ENCODE peak calls at places on chromosome 10, in six cellular contexts. F is PC-3, H is Right ventricle myocardium superior, L is ELR, Z is GM10248, M is kidney tubule cell. U is an unnamed sample.

GRCh38 chr10:95426482-95426881 is 134.7 kb downstream of the SORBS1 start:
- DNase-seq in L (no peak), H (no peak), F (no peak), M (no peak), Z (no peak), U (no peak)

GRCh38 chr10:30793093-30793492 is 163.5 kb upstream of the LYZL2 start:
- DNase-seq in M (no peak), Z (no peak), F (no peak), L (no peak), H (no peak), U (no peak)

GRCh38 chr10:102004376-102004775 is 51.6 kb downstream of the ARMH3 start:
- DNase-seq in F (no peak), Z (no peak), L (no peak), M (no peak), H (no peak), U (peak; percentile 32)

GRCh38 chr10:97333601-97334369 is 744 bp downstream of the FRAT2 start:
- DNase-seq in M (peak; percentile 70), H (peak; percentile 82), F (peak; percentile 47), L (peak; percentile 78), Z (no peak), U (peak; percentile 54)

GRCh38 chr10:22550732-22551131 is 163.6 kb downstream of the PIP4K2A start:
- DNase-seq in Z (peak; percentile 39), M (peak; percentile 35), L (peak; percentile 48), F (peak; percentile 29), H (peak; percentile 61), U (no peak)

GRCh38 chr10:85600026-85600743 is 766.4 kb downstream of the GRID1 start:
- DNase-seq in M (no peak), H (no peak), L (no peak), Z (no peak), F (no peak), U (no peak)

GRCh38 chr10:110041479-110041829 is 33.7 kb downstream of the ADD3 start:
- DNase-seq in H (no peak), F (no peak), L (no peak), Z (no peak), M (no peak), U (no peak)

GRCh38 chr10:113302062-113302461 is 250.8 kb upstream of the HABP2 start:
- DNase-seq in Z (no peak), M (no peak), L (no peak), H (no peak), F (peak; percentile 69), U (no peak)

GRCh38 chr10:102511562-102512274 is 7.9 kb downstream of the SUFU start:
- DNase-seq in F (no peak), M (peak; percentile 29), Z (peak; percentile 66), H (no peak), L (no peak), U (peak; percentile 69)

GRCh38 chr10:116723428-116724281 is 18.7 kb downstream of the HSPA12A start:
- DNase-seq in M (no peak), F (no peak), L (no peak), H (no peak), Z (no peak), U (no peak)

GRCh38 chr10:121900443-121901174 is 27.2 kb downstream of the ATE1 start:
- DNase-seq in H (no peak), M (peak; percentile 62), L (peak; percentile 76), F (peak; percentile 72), Z (peak; percentile 60), U (peak; percentile 67)

GRCh38 chr10:95467162-95467599 is 94.0 kb downstream of the SORBS1 start:
- DNase-seq in H (peak; percentile 61), F (no peak), Z (no peak), M (peak; percentile 35), L (peak; percentile 21), U (no peak)

GRCh38 chr10:79984851-79985250 is 35.9 kb upstream of the SFTPD start:
- DNase-seq in M (peak; percentile 90), L (peak; percentile 19), Z (peak; percentile 20), H (no peak), F (peak; percentile 100), U (no peak)

GRCh38 chr10:130411496-130412070 is 275.4 kb downstream of the GLRX3 start:
- DNase-seq in H (no peak), Z (no peak), F (no peak), M (no peak), L (no peak), U (no peak)

GRCh38 chr10:7563770-7564169 is 103.0 kb downstream of the ITIH5 start:
- DNase-seq in Z (no peak), H (no peak), F (no peak), L (no peak), M (no peak), U (no peak)

GRCh38 chr10:101258179-101258885 is 29.1 kb upstream of the LBX1 start:
- DNase-seq in Z (no peak), L (peak; percentile 46), H (no peak), M (peak; percentile 12), F (peak; percentile 32), U (no peak)

GRCh38 chr10:129604333-129605032 is 137.4 kb downstream of the MGMT start:
- DNase-seq in Z (peak; percentile 46), F (no peak), L (no peak), H (no peak), M (no peak), U (peak; percentile 62)

GRCh38 chr10:6445671-6446278 is 134.3 kb downstream of the PRKCQ start:
- DNase-seq in L (peak; percentile 47), F (peak; percentile 36), Z (peak; percentile 58), M (peak; percentile 55), H (peak; percentile 73), U (peak; percentile 65)

GRCh38 chr10:95248989-95249388 is 41.8 kb downstream of the PDLIM1 start:
- DNase-seq in F (no peak), Z (no peak), M (no peak), L (no peak), H (peak; percentile 68), U (no peak)

GRCh38 chr10:84540617-84541288 is 212.4 kb downstream of the CCSER2 start:
- DNase-seq in L (peak; percentile 77), M (peak; percentile 73), F (peak; percentile 59), Z (peak; percentile 80), H (peak; percentile 68), U (peak; percentile 85)

GRCh38 chr10:101331960-101332359 is 22.0 kb upstream of the BTRC start:
- DNase-seq in Z (no peak), H (no peak), M (no peak), F (peak; percentile 58), L (peak; percentile 42), U (no peak)

U was measured in GM13976.